ENCODE peak calls at places on chromosomes 5 and 9, in ten cellular contexts. F is pancreas, K is progenitor cell of endocrine pancreas, N is Calu3, H is activated B cell treated with CpG ODN at 0.5 μM for 24 hours, E is GM12865, P is fibroblast of lung, Z is OCI-LY7, D is A673, Y is left ventricle myocardium inferior. W is an unnamed sample.

GRCh38 chr9:137466041-137466799 is 7.1 kb upstream of the NSMF start:
- DNase-seq in F (no peak), K (no peak), N (no peak), H (no peak), E (no peak), P (no peak), Z (no peak), D (no peak), Y (no peak), W (no peak)

GRCh38 chr5:135450957-135451356 is 1.2 kb downstream of the TIFAB start:
- DNase-seq in F (no peak), K (no peak), N (no peak), H (peak), E (no peak), P (no peak), Z (no peak), D (no peak), Y (no peak), W (no peak)

GRCh38 chr9:136090768-136091581 is 4.1 kb downstream of the NACC2 start:
- DNase-seq in F (no peak), K (no peak), N (no peak), H (no peak), E (no peak), P (no peak), Z (no peak), D (no peak), Y (peak), W (no peak)

GRCh38 chr5:137735531-137736284 is at the start of gene KLHL3:
- DNase-seq in F (peak), K (peak), N (peak), H (peak), E (peak), P (peak), Z (peak), D (no peak), Y (peak), W (peak)

GRCh38 chr5:26329562-26330189 is 708.7 kb downstream of the CDH9 start:
- DNase-seq in F (no peak), K (no peak), N (no peak), H (no peak), E (no peak), P (no peak), Z (no peak), D (peak), Y (no peak), W (no peak)

GRCh38 chr9:5453004-5453403 is 2.7 kb downstream of the CD274 start:
- DNase-seq in F (no peak), K (no peak), N (no peak), H (no peak), E (no peak), P (no peak), Z (no peak), D (no peak), Y (no peak), W (no peak)

GRCh38 chr5:125719681-125720676 is 703.2 kb upstream of the GRAMD2B start:
- DNase-seq in F (peak), K (no peak), N (no peak), H (no peak), E (no peak), P (no peak), Z (no peak), D (no peak), Y (no peak), W (no peak)

GRCh38 chr5:38387161-38387560 is 128.8 kb downstream of the EGFLAM start:
- DNase-seq in F (no peak), K (no peak), N (no peak), H (no peak), E (no peak), P (no peak), Z (no peak), D (no peak), Y (no peak), W (no peak)

GRCh38 chr9:130186839-130187522 is 14.8 kb downstream of the NCS1 start:
- DNase-seq in F (peak), K (no peak), N (peak), H (no peak), E (no peak), P (peak), Z (no peak), D (no peak), Y (no peak), W (no peak)

GRCh38 chr5:137344723-137345322 is 154.3 kb downstream of the SPOCK1 start:
- DNase-seq in F (peak), K (peak), N (peak), H (no peak), E (peak), P (peak), Z (peak), D (peak), Y (no peak), W (peak)

GRCh38 chr9:122446819-122447484 is 30.8 kb downstream of the OR1J1 start:
- DNase-seq in F (no peak), K (no peak), N (no peak), H (no peak), E (no peak), P (peak), Z (no peak), D (no peak), Y (no peak), W (no peak)

GRCh38 chr5:129836321-129836720 is 67.9 kb upstream of the CHSY3 start:
- DNase-seq in F (no peak), K (no peak), N (no peak), H (no peak), E (no peak), P (no peak), Z (no peak), D (no peak), Y (no peak), W (no peak)

GRCh38 chr5:102666164-102666951 is 88.7 kb upstream of the PAM start:
- DNase-seq in F (peak), K (no peak), N (no peak), H (no peak), E (no peak), P (no peak), Z (no peak), D (peak), Y (no peak), W (no peak)

GRCh38 chr5:6309949-6310348 is 68.4 kb downstream of the MED10 start:
- DNase-seq in F (no peak), K (no peak), N (no peak), H (no peak), E (no peak), P (no peak), Z (no peak), D (no peak), Y (no peak), W (no peak)

GRCh38 chr9:132411091-132411508 is 1.1 kb downstream of the CFAP77 start:
- DNase-seq in F (peak), K (peak), N (peak), H (peak), E (peak), P (peak), Z (peak), D (peak), Y (peak), W (peak)

GRCh38 chr5:20023686-20024085 is 35.7 kb upstream of the CDH18 start:
- DNase-seq in F (no peak), K (no peak), N (no peak), H (no peak), E (no peak), P (peak), Z (no peak), D (no peak), Y (no peak), W (no peak)

GRCh38 chr9:27125030-27125429 is 16.0 kb downstream of the TEK start:
- DNase-seq in F (peak), K (no peak), N (no peak), H (no peak), E (no peak), P (peak), Z (no peak), D (no peak), Y (peak), W (no peak)

GRCh38 chr5:165869066-165869465 is 2363.6 kb downstream of the MAT2B start:
- DNase-seq in F (no peak), K (no peak), N (no peak), H (no peak), E (no peak), P (peak), Z (no peak), D (no peak), Y (no peak), W (no peak)

GRCh38 chr9:77926314-77926959 is 105.2 kb downstream of the GNAQ start:
- DNase-seq in F (no peak), K (no peak), N (no peak), H (no peak), E (no peak), P (peak), Z (no peak), D (peak), Y (no peak), W (no peak)

GRCh38 chr9:99592834-99593584 is 228.7 kb upstream of the NR4A3 start:
- DNase-seq in F (no peak), K (no peak), N (no peak), H (no peak), E (no peak), P (no peak), Z (no peak), D (no peak), Y (no peak), W (no peak)

GRCh38 chr9:4678679-4679267 is 596 bp upstream of the CDC37L1 start:
- DNase-seq in F (no peak), K (no peak), N (no peak), H (peak), E (peak), P (peak), Z (peak), D (peak), Y (no peak), W (no peak)

GRCh38 chr9:137431416-137431931 is 8.3 kb downstream of the NOXA1 start:
- DNase-seq in F (no peak), K (peak), N (no peak), H (no peak), E (no peak), P (no peak), Z (no peak), D (no peak), Y (no peak), W (no peak)

GRCh38 chr5:84255318-84255717 is 129.4 kb downstream of the EDIL3 start:
- DNase-seq in F (no peak), K (no peak), N (peak), H (no peak), E (peak), P (peak), Z (peak), D (peak), Y (no peak), W (no peak)

GRCh38 chr9:37787059-37787458 is 2.2 kb upstream of the EXOSC3 start:
- DNase-seq in F (no peak), K (no peak), N (no peak), H (no peak), E (no peak), P (no peak), Z (no peak), D (no peak), Y (no peak), W (no peak)

GRCh38 chr9:95075700-95076099 is 241.8 kb downstream of the FANCC start:
- DNase-seq in F (peak), K (no peak), N (no peak), H (no peak), E (no peak), P (no peak), Z (no peak), D (no peak), Y (no peak), W (no peak)

GRCh38 chr9:83981126-83981871 is 694 bp downstream of the RMI1 start:
- DNase-seq in F (peak), K (no peak), N (peak), H (no peak), E (peak), P (peak), Z (peak), D (peak), Y (no peak), W (peak)

GRCh38 chr9:124929464-124929863 is 11.4 kb downstream of the GOLGA1 start:
- DNase-seq in F (no peak), K (no peak), N (no peak), H (no peak), E (no peak), P (no peak), Z (no peak), D (no peak), Y (no peak), W (no peak)

GRCh38 chr9:73807956-73808355 is 656.3 kb downstream of the ANXA1 start:
- DNase-seq in F (no peak), K (no peak), N (no peak), H (no peak), E (no peak), P (no peak), Z (no peak), D (no peak), Y (no peak), W (no peak)

GRCh38 chr5:76372320-76373054 is 30.6 kb upstream of the IQGAP2 start:
- DNase-seq in F (peak), K (no peak), N (peak), H (no peak), E (no peak), P (peak), Z (no peak), D (peak), Y (no peak), W (no peak)

GRCh38 chr9:125649315-125649714 is 57.7 kb downstream of the MAPKAP1 start:
- DNase-seq in F (no peak), K (no peak), N (no peak), H (no peak), E (peak), P (peak), Z (no peak), D (peak), Y (no peak), W (no peak)

GRCh38 chr9:101536938-101537337 is 3.3 kb downstream of the RNF20 start:
- DNase-seq in F (no peak), K (peak), N (no peak), H (no peak), E (peak), P (peak), Z (peak), D (peak), Y (no peak), W (no peak)

GRCh38 chr9:133509179-133510083 is 15.3 kb downstream of the MYMK start:
- DNase-seq in F (peak), K (no peak), N (peak), H (no peak), E (no peak), P (no peak), Z (peak), D (no peak), Y (no peak), W (no peak)

GRCh38 chr5:124714910-124715309 is 31.5 kb downstream of the ZNF608 start:
- DNase-seq in F (no peak), K (no peak), N (no peak), H (no peak), E (no peak), P (no peak), Z (no peak), D (no peak), Y (no peak), W (no peak)

GRCh38 chr5:149790276-149790675 is 60.2 kb downstream of the PPARGC1B start:
- DNase-seq in F (no peak), K (no peak), N (no peak), H (no peak), E (no peak), P (no peak), Z (no peak), D (no peak), Y (no peak), W (no peak)

GRCh38 chr9:74275872-74276508 is 221.1 kb upstream of the RORB start:
- DNase-seq in F (no peak), K (no peak), N (no peak), H (no peak), E (no peak), P (no peak), Z (no peak), D (no peak), Y (no peak), W (no peak)

GRCh38 chr9:100222674-100223073 is 123.6 kb downstream of the INVS start:
- DNase-seq in F (no peak), K (no peak), N (no peak), H (no peak), E (peak), P (peak), Z (peak), D (peak), Y (no peak), W (no peak)

GRCh38 chr9:117458066-117458465 is 43.2 kb upstream of the ASTN2 start:
- DNase-seq in F (no peak), K (no peak), N (no peak), H (no peak), E (no peak), P (no peak), Z (no peak), D (no peak), Y (no peak), W (no peak)

GRCh38 chr5:142360607-142361120 is 35.8 kb upstream of the SPRY4 start:
- DNase-seq in F (peak), K (peak), N (peak), H (no peak), E (no peak), P (peak), Z (no peak), D (peak), Y (no peak), W (no peak)

DNA sequence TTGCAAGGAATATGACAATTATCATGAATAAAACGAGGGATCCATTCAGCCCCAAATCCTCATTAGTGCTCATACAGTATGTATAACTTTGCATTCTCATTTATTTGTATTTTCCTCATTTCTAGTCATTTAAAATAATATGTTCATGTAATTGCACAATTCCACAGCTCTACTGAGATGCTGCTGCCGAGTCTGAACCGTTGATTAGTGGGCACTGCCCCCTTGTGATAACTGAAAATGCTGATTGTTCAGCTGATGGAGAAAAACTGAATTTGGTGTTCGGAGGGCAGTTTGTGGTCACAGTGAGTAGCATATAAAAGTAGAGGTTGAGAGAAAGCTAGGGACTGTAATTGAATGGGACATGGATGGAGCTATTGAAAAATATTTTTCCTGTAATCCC is 12.2 kb upstream of the GPR151 start:
- DNase-seq in F (no peak), K (no peak), N (no peak), H (no peak), E (no peak), P (peak), Z (no peak), D (peak), Y (no peak), W (no peak)
- TF ChIP-seq CTCF in F (no peak), K (no peak), N (no peak), H (no peak), E (no peak), P (no peak), Z (peak), D (peak), Y (no peak), W (no peak)

GRCh38 chr9:69877852-69878507 is 57.4 kb downstream of the CFAP95 start:
- DNase-seq in F (no peak), K (no peak), N (no peak), H (no peak), E (peak), P (peak), Z (peak), D (peak), Y (no peak), W (peak)
- TF ChIP-seq CTCF in F (peak), K (peak), N (peak), H (no peak), E (peak), P (peak), Z (peak), D (peak), Y (peak), W (peak)

GRCh38 chr9:128495804-128496417 is 8.6 kb upstream of the GLE1 start:
- DNase-seq in F (no peak), K (no peak), N (no peak), H (no peak), E (no peak), P (no peak), Z (no peak), D (no peak), Y (no peak), W (no peak)
- TF ChIP-seq CTCF in F (no peak), K (no peak), N (no peak), H (no peak), E (no peak), P (no peak), Z (no peak), D (no peak), Y (no peak), W (no peak)

GRCh38 chr5:65462139-65462705 is 19.5 kb downstream of the ADAMTS6 start:
- DNase-seq in F (no peak), K (no peak), N (no peak), H (no peak), E (no peak), P (no peak), Z (no peak), D (no peak), Y (no peak), W (no peak)

GRCh38 chr5:65459995-65460394 is 21.7 kb downstream of the ADAMTS6 start:
- DNase-seq in F (no peak), K (no peak), N (no peak), H (no peak), E (no peak), P (no peak), Z (no peak), D (no peak), Y (no peak), W (no peak)

DNA sequence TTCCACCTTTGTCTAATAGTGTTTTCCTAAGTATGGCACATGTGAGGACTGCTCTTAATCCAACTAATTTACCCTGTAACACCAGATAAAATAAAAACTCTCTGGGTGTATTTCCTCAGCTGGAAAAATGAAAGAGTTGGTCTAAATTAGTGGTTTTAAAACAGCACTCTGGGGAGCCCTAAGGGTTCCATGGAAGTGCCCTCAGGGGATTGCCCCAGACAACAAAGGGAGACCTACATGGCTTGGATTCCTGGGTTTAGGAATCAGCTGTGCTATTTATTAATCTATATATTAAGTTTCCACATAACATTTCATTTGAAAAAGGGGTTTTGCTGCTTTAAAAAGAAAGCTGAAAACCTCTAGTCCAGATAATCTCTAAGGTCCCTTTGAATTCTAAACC is 20.2 kb downstream of the ADAMTS6 start:
- DNase-seq in F (no peak), K (no peak), N (no peak), H (no peak), E (no peak), P (no peak), Z (no peak), D (peak), Y (no peak), W (no peak)
- TF ChIP-seq CTCF in F (no peak), K (no peak), N (no peak), H (no peak), E (no peak), P (no peak), Z (no peak), D (no peak), Y (no peak), W (no peak)

DNA sequence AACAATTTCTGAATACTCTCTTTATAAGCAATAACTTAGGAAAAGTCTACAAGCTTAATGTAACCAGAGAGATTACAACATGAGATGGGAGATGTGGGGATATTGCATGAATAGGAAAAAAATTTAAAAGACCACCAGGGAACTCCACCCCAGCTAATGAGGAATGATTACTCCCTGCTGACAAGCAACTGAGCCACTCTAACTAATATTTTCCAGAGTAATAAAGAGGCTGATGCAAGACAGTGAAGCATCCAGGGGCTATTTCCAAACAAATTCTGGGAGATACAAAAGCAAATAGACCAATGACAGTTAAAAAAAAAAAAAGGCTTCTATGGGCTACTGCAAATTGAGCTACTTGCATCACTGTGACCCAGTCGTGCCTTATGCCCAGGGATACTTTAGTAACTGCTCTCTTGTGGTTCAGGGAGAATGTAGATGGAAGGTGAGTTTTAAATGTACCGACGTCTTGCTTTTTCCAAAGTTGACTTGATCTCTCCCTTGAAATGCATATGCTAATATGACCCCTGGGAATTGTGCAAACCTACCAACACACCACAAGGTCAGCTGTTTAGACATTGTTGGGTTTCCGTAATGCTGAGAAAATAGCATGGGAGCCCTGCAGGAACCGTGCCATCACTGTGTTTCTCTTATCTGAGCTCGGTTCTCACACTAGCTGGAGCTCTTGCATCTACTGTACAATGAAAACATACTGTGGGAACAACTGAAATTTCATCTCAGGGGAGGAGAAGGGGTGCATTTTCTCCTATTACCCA is 250.7 kb upstream of the MAP3K1 start:
- DNase-seq in F (no peak), K (no peak), N (no peak), H (no peak), E (peak), P (peak), Z (no peak), D (no peak), Y (no peak), W (no peak)
- TF ChIP-seq CTCF in F (no peak), K (no peak), N (no peak), H (no peak), E (no peak), P (no peak), Z (no peak), D (no peak), Y (no peak), W (no peak)

W was measured in GM13977.